ENCODE peak calls at places on chromosomes 4 and X, in nine cellular contexts. B, L, G, Z, Q, X, A, O and C are unnamed samples.
A peak's percentile ranks its signal among the peaks of the same experiment; 100 is the strongest.

GRCh38 chrX:87755493-87755892 is 237.9 kb downstream of the KLHL4 start:
- DNase-seq in O (no peak), Q (no peak), X (no peak), A (no peak), G (no peak), L (no peak), Z (no peak), B (no peak), C (no peak)

GRCh38 chr4:88775529-88775928 is 77.9 kb upstream of the NAP1L5 start:
- DNase-seq in X (no peak), O (no peak), Z (no peak), L (no peak), A (no peak), G (no peak), Q (peak; percentile 6), B (no peak), C (no peak)

GRCh38 chrX:71679575-71680207 is 12.3 kb downstream of the LOC101059915 start:
- DNase-seq in O (no peak), Z (no peak), B (no peak), G (peak; percentile 32), L (no peak), A (no peak), X (no peak), Q (no peak), C (no peak)

GRCh38 chr4:28007693-28008092 is 1147.1 kb downstream of the STIM2 start:
- DNase-seq in O (no peak), Z (no peak), X (no peak), B (no peak), G (no peak), A (no peak), Q (no peak), L (no peak), C (no peak)

GRCh38 chrX:84046403-84046984 is 141.5 kb downstream of the RPS6KA6 start:
- DNase-seq in O (no peak), B (no peak), Z (peak; percentile 1), Q (peak; percentile 49), A (peak; percentile 7), L (peak; percentile 6), G (no peak), X (no peak), C (peak; percentile 19)

GRCh38 chr4:55258152-55258863 is 87.7 kb upstream of the SRD5A3 start:
- DNase-seq in A (no peak), B (no peak), L (no peak), G (no peak), X (no peak), Z (no peak), Q (no peak), O (no peak), C (peak; percentile 90)

GRCh38 chr4:121827851-121828250 is 4.2 kb upstream of the CCNA2 start:
- DNase-seq in X (no peak), Q (no peak), L (no peak), O (no peak), A (no peak), G (no peak), B (no peak), Z (no peak), C (peak; percentile 60)

GRCh38 chrX:137313627-137314026 is 252.3 kb upstream of the ZIC3 start:
- DNase-seq in A (no peak), B (no peak), O (no peak), G (no peak), Z (no peak), X (no peak), Q (no peak), L (peak; percentile 14), C (no peak)

GRCh38 chrX:109393859-109394258 is 88.0 kb downstream of the GUCY2F start:
- DNase-seq in X (no peak), A (no peak), G (no peak), O (no peak), L (no peak), B (no peak), Q (peak; percentile 20), Z (no peak), C (no peak)

GRCh38 chr4:176409627-176410026 is 89.9 kb downstream of the SPCS3 start:
- DNase-seq in A (no peak), L (no peak), O (no peak), X (no peak), Z (no peak), B (no peak), G (no peak), Q (no peak), C (peak; percentile 13)

GRCh38 chrX:39984191-39984956 is 113.4 kb downstream of the BCOR start:
- DNase-seq in B (no peak), Q (no peak), A (no peak), L (no peak), X (no peak), O (no peak), Z (no peak), G (no peak), C (peak; percentile 72)